ENCODE peak calls at places on chromosomes 5 and 9, in four cellular contexts. One of them, this sample, is unnamed.

GRCh38 chr5:2610986-2611385 is 140.5 kb downstream of the IRX2 start:
- DNase-seq in osteocyte: no peak
- DNase-seq in fibroblast of pulmonary artery: no peak
- DNase-seq in foreskin keratinocyte: no peak
- DNase-seq in this sample: no peak

GRCh38 chr9:134127616-134128015 is 8.3 kb upstream of the WDR5 start:
- DNase-seq in foreskin keratinocyte: no peak
- DNase-seq in osteocyte: no peak
- DNase-seq in fibroblast of pulmonary artery: no peak
- DNase-seq in this sample: no peak

GRCh38 chr5:1011741-1012315 is 3.2 kb downstream of the NKD2 start:
- DNase-seq in foreskin keratinocyte: no peak
- DNase-seq in osteocyte: no peak
- DNase-seq in fibroblast of pulmonary artery: no peak
- DNase-seq in this sample: no peak

GRCh38 chr5:113371788-113372196 is 63.0 kb downstream of the TSSK1B start:
- DNase-seq in fibroblast of pulmonary artery: peak
- DNase-seq in osteocyte: no peak
- DNase-seq in foreskin keratinocyte: peak
- DNase-seq in this sample: no peak

GRCh38 chr5:73282383-73282782 is 109.4 kb downstream of the TMEM174 start:
- DNase-seq in foreskin keratinocyte: no peak
- DNase-seq in osteocyte: no peak
- DNase-seq in fibroblast of pulmonary artery: no peak
- DNase-seq in this sample: no peak

GRCh38 chr5:2992806-2993205 is 241.3 kb upstream of the IRX2 start:
- DNase-seq in foreskin keratinocyte: no peak
- DNase-seq in fibroblast of pulmonary artery: no peak
- DNase-seq in osteocyte: peak
- DNase-seq in this sample: no peak

GRCh38 chr9:77647267-77647658 is 859 bp downstream of the GNA14 start:
- DNase-seq in fibroblast of pulmonary artery: no peak
- DNase-seq in foreskin keratinocyte: no peak
- DNase-seq in osteocyte: no peak
- DNase-seq in this sample: no peak

GRCh38 chr9:13140843-13141592 is 138.5 kb downstream of the MPDZ start:
- DNase-seq in fibroblast of pulmonary artery: peak
- DNase-seq in foreskin keratinocyte: no peak
- DNase-seq in osteocyte: no peak
- DNase-seq in this sample: no peak

GRCh38 chr9:89195149-89195797 is 16.7 kb upstream of the SHC3 start:
- DNase-seq in osteocyte: no peak
- DNase-seq in fibroblast of pulmonary artery: no peak
- DNase-seq in foreskin keratinocyte: no peak
- DNase-seq in this sample: no peak

GRCh38 chr9:2655411-2655901 is 33.9 kb downstream of the VLDLR start:
- DNase-seq in osteocyte: no peak
- DNase-seq in foreskin keratinocyte: peak
- DNase-seq in fibroblast of pulmonary artery: peak
- DNase-seq in this sample: peak

GRCh38 chr5:139272471-139273321 is 20.8 kb upstream of the MATR3 start:
- DNase-seq in foreskin keratinocyte: peak
- DNase-seq in osteocyte: no peak
- DNase-seq in fibroblast of pulmonary artery: peak
- DNase-seq in this sample: peak

GRCh38 chr9:9498147-9498546 is 1114.7 kb downstream of the PTPRD start:
- DNase-seq in osteocyte: no peak
- DNase-seq in fibroblast of pulmonary artery: no peak
- DNase-seq in foreskin keratinocyte: no peak
- DNase-seq in this sample: no peak

GRCh38 chr5:168772466-168772961 is 193.3 kb upstream of the PANK3 start:
- DNase-seq in osteocyte: no peak
- DNase-seq in foreskin keratinocyte: no peak
- DNase-seq in fibroblast of pulmonary artery: no peak
- DNase-seq in this sample: no peak

GRCh38 chr9:133141833-133142594 is 21.0 kb upstream of the RALGDS start:
- DNase-seq in foreskin keratinocyte: no peak
- DNase-seq in fibroblast of pulmonary artery: no peak
- DNase-seq in osteocyte: no peak
- DNase-seq in this sample: no peak

GRCh38 chr9:70043689-70044449 is at the start of gene MAMDC2:
- DNase-seq in foreskin keratinocyte: peak
- DNase-seq in fibroblast of pulmonary artery: peak
- DNase-seq in osteocyte: peak
- DNase-seq in this sample: peak

GRCh38 chr5:143143973-143144372 is 259.5 kb downstream of the NR3C1 start:
- DNase-seq in osteocyte: no peak
- DNase-seq in fibroblast of pulmonary artery: peak
- DNase-seq in foreskin keratinocyte: peak
- DNase-seq in this sample: peak

GRCh38 chr5:174618589-174618988 is 105.8 kb upstream of the MSX2 start:
- DNase-seq in fibroblast of pulmonary artery: no peak
- DNase-seq in foreskin keratinocyte: no peak
- DNase-seq in osteocyte: no peak
- DNase-seq in this sample: no peak

GRCh38 chr9:124532897-124533296 is 25.7 kb upstream of the NR5A1 start:
- DNase-seq in fibroblast of pulmonary artery: no peak
- DNase-seq in osteocyte: no peak
- DNase-seq in foreskin keratinocyte: no peak
- DNase-seq in this sample: no peak
- TF ChIP-seq CTCF in fibroblast of pulmonary artery: peak
- TF ChIP-seq CTCF in osteocyte: no peak
- TF ChIP-seq CTCF in foreskin keratinocyte: no peak
- TF ChIP-seq CTCF in this sample: no peak

GRCh38 chr5:63401434-63402046 is 560.7 kb downstream of the HTR1A start:
- DNase-seq in fibroblast of pulmonary artery: peak
- DNase-seq in osteocyte: no peak
- DNase-seq in foreskin keratinocyte: peak
- DNase-seq in this sample: peak
- TF ChIP-seq CTCF in fibroblast of pulmonary artery: peak
- TF ChIP-seq CTCF in osteocyte: peak
- TF ChIP-seq CTCF in foreskin keratinocyte: peak
- TF ChIP-seq CTCF in this sample: peak

GRCh38 chr9:546797-547223 is 294.7 kb upstream of the DMRT1 start:
- DNase-seq in foreskin keratinocyte: no peak
- DNase-seq in fibroblast of pulmonary artery: peak
- DNase-seq in osteocyte: no peak
- DNase-seq in this sample: peak
- TF ChIP-seq CTCF in foreskin keratinocyte: peak
- TF ChIP-seq CTCF in fibroblast of pulmonary artery: peak
- TF ChIP-seq CTCF in osteocyte: peak
- TF ChIP-seq CTCF in this sample: peak

GRCh38 chr5:134432677-134433359 is 21.1 kb upstream of the CDKN2AIPNL start:
- DNase-seq in fibroblast of pulmonary artery: peak
- DNase-seq in foreskin keratinocyte: no peak
- DNase-seq in osteocyte: no peak
- DNase-seq in this sample: no peak

GRCh38 chr5:134432174-134432573 is 20.5 kb upstream of the CDKN2AIPNL start:
- DNase-seq in fibroblast of pulmonary artery: no peak
- DNase-seq in osteocyte: no peak
- DNase-seq in foreskin keratinocyte: no peak
- DNase-seq in this sample: no peak

GRCh38 chr5:134426362-134426761 is 14.7 kb upstream of the CDKN2AIPNL start:
- DNase-seq in osteocyte: no peak
- DNase-seq in foreskin keratinocyte: no peak
- DNase-seq in fibroblast of pulmonary artery: no peak
- DNase-seq in this sample: no peak

GRCh38 chr5:134427540-134428041 is 15.9 kb upstream of the CDKN2AIPNL start:
- DNase-seq in osteocyte: no peak
- DNase-seq in foreskin keratinocyte: no peak
- DNase-seq in fibroblast of pulmonary artery: no peak
- DNase-seq in this sample: no peak

GRCh38 chr5:134430001-134430569 is 18.4 kb upstream of the CDKN2AIPNL start:
- DNase-seq in osteocyte: no peak
- DNase-seq in fibroblast of pulmonary artery: no peak
- DNase-seq in foreskin keratinocyte: no peak
- DNase-seq in this sample: no peak
- TF ChIP-seq CTCF in osteocyte: no peak
- TF ChIP-seq CTCF in fibroblast of pulmonary artery: no peak
- TF ChIP-seq CTCF in foreskin keratinocyte: no peak
- TF ChIP-seq CTCF in this sample: no peak

GRCh38 chr9:34335376-34335775 is 6.0 kb downstream of the NUDT2 start:
- DNase-seq in foreskin keratinocyte: no peak
- DNase-seq in osteocyte: no peak
- DNase-seq in fibroblast of pulmonary artery: no peak
- DNase-seq in this sample: no peak

GRCh38 chr9:34338664-34339063 is 9.3 kb downstream of the NUDT2 start:
- DNase-seq in osteocyte: no peak
- DNase-seq in fibroblast of pulmonary artery: no peak
- DNase-seq in foreskin keratinocyte: no peak
- DNase-seq in this sample: no peak

GRCh38 chr9:34334337-34334824 is 5.0 kb downstream of the NUDT2 start:
- DNase-seq in foreskin keratinocyte: no peak
- DNase-seq in fibroblast of pulmonary artery: no peak
- DNase-seq in osteocyte: no peak
- DNase-seq in this sample: no peak

GRCh38 chr9:34334916-34335315 is 5.5 kb downstream of the NUDT2 start:
- DNase-seq in foreskin keratinocyte: no peak
- DNase-seq in fibroblast of pulmonary artery: no peak
- DNase-seq in osteocyte: no peak
- DNase-seq in this sample: no peak

DNA sequence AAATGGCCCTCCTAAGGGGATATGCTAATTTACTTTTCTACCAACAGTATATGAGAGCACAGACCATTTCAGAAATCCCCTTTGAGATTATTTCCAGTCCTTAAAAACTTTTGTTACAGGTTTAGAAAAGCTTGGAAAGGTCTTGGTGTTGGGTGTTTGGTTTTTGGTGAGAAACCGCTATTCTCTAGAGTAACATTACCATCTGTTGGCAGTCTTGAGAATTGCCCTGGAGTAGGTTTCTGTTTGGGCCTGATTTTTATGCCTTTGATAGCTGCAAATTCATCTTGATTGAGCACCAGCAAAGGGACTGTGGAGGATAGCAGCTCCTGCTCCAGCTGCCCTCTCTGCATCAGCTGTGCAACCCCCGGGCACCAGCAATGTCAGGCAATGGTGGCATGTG is 8.0 kb downstream of the NUDT2 start:
- DNase-seq in osteocyte: no peak
- DNase-seq in fibroblast of pulmonary artery: peak
- DNase-seq in foreskin keratinocyte: no peak
- DNase-seq in this sample: no peak
- TF ChIP-seq CTCF in osteocyte: peak
- TF ChIP-seq CTCF in fibroblast of pulmonary artery: peak
- TF ChIP-seq CTCF in foreskin keratinocyte: peak
- TF ChIP-seq CTCF in this sample: peak

This sample was measured in HFFc6.